ENCODE peak calls at places on chromosomes 16 and 17, in five cellular contexts. Y, K, J, S and T are unnamed samples.

GRCh38 chr17:80063815-80064585 is 27.6 kb downstream of the CCDC40 start:
- DNase-seq in K (peak; percentile 84), J (peak; percentile 47), S (no peak), Y (no peak), T (peak; percentile 58)

GRCh38 chr17:10270258-10270657 is 71.9 kb upstream of the GAS7 start:
- DNase-seq in S (no peak), J (no peak), K (no peak), Y (no peak), T (no peak)

GRCh38 chr17:74514632-74515035 is 16.6 kb downstream of the CD300LB start:
- DNase-seq in J (no peak), Y (no peak), S (no peak), K (no peak), T (peak; percentile 12)

GRCh38 chr17:50619489-50619888 is 15.2 kb upstream of the ABCC3 start:
- DNase-seq in S (no peak), K (no peak), Y (no peak), J (no peak), T (no peak)

GRCh38 chr17:2075336-2076056 is 20.6 kb downstream of the HIC1 start:
- DNase-seq in J (no peak), S (peak; percentile 78), K (peak; percentile 66), Y (no peak), T (no peak)

GRCh38 chr17:9409430-9409829 is 166.2 kb downstream of the STX8 start:
- DNase-seq in J (no peak), Y (no peak), S (peak; percentile 52), K (no peak), T (peak; percentile 26)

GRCh38 chr17:14471052-14471451 is 170.2 kb downstream of the HS3ST3B1 start:
- DNase-seq in S (no peak), K (no peak), Y (no peak), J (peak; percentile 12), T (peak; percentile 83)

GRCh38 chr16:48479955-48480354 is 94.7 kb upstream of the SIAH1 start:
- DNase-seq in K (no peak), Y (no peak), J (no peak), S (no peak), T (no peak)

GRCh38 chr16:389317-389716 is 7.5 kb upstream of the PGAP6 start:
- DNase-seq in S (no peak), Y (no peak), J (no peak), K (no peak), T (no peak)

GRCh38 chr17:46003907-46004748 is 5.1 kb downstream of the STH start:
- DNase-seq in K (peak; percentile 67), Y (peak; percentile 79), S (peak; percentile 83), J (peak; percentile 69), T (peak; percentile 16)

GRCh38 chr17:75319818-75320691 is 30.8 kb upstream of the SLC25A19 start:
- DNase-seq in J (no peak), K (no peak), Y (no peak), S (no peak), T (peak; percentile 70)

GRCh38 chr16:78794581-78795300 is 695.3 kb downstream of the WWOX start:
- DNase-seq in Y (no peak), S (no peak), J (no peak), K (no peak), T (no peak)

GRCh38 chr17:77962349-77962748 is 3.8 kb downstream of the TNRC6C start:
- DNase-seq in K (no peak), S (no peak), J (no peak), Y (no peak), T (no peak)

GRCh38 chr17:61002316-61002736 is 324.7 kb downstream of the BCAS3 start:
- DNase-seq in J (no peak), Y (peak; percentile 47), S (peak; percentile 55), K (no peak), T (peak; percentile 63)

GRCh38 chr17:50601789-50602375 is 32.8 kb upstream of the ABCC3 start:
- DNase-seq in Y (no peak), J (no peak), S (peak; percentile 89), K (no peak), T (no peak)

GRCh38 chr17:65564793-65565192 is 3.3 kb upstream of the AXIN2 start:
- DNase-seq in S (peak; percentile 76), K (no peak), Y (no peak), J (no peak), T (peak; percentile 42)

DNA sequence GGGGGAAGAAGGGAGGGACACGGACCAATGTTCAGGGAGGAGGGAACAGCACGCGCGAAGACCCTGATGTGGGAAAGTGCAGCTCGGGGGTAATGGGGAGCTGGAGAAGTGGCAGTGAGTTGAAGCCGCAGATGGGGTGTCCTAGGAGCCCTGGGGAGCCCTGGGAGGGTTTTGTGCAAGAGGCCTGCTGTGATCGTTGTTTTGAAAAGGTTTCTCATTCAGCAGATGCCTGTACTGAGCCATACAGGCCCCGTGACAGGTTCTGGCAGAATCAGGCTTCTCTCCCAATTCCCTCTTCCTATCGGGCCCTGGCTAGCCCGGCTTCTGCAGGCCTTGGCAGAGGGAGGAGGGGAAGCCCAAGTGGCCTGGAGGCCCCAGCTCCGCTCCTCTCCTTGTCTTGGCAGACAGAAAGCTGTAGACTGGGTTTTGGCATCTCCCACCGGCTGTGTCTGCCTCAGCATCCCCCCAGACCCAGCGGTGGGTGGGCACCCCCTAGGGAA is 38.4 kb upstream of the EMP2 start:
- DNase-seq in Y (no peak), K (no peak), J (no peak), S (no peak), T (no peak)
- H3K4me3 ChIP-seq in Y (no peak overlapping the region), K (no peak overlapping the region), J (no peak overlapping the region), S (no peak overlapping the region), T (no peak overlapping the region)

DNA sequence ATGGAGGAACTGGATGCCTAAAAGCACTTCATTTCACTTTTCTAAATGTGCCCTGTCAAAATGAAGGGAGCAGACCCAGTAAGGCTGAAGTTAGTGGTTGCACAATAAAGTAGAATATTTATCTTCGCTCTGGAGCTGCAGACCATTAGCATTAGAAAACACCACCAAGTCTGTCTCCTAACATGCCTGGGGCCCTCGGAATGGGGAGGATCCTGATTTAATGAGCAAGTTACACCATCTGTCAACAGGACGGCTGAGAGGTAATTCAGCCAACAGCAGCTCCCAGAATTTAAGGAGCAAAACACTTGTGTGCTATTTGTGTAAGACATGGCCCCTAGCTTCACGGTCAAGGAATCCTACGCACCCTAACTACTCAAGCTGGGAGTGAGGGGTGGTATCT is 22.3 kb downstream of the CA10 start:
- DNase-seq in S (no peak), K (no peak), Y (no peak), J (no peak), T (no peak)
- TF ChIP-seq CTCF in S (no peak), K (no peak), Y (no peak), J (no peak), T (no peak)

GRCh38 chr17:76702941-76703637 is 7.7 kb downstream of the MXRA7 start:
- DNase-seq in Y (no peak), S (no peak), K (no peak), J (no peak), T (no peak)

GRCh38 chr17:76700290-76700626 is 10.5 kb downstream of the MXRA7 start:
- DNase-seq in J (no peak), Y (no peak), S (no peak), K (no peak), T (no peak)

GRCh38 chr17:76697702-76698465 is 12.9 kb downstream of the MXRA7 start:
- DNase-seq in S (peak; percentile 86), K (no peak), Y (no peak), J (no peak), T (peak; percentile 54)

GRCh38 chr17:76701471-76701967 is 9.2 kb downstream of the MXRA7 start:
- DNase-seq in Y (no peak), J (no peak), S (no peak), K (no peak), T (no peak)

GRCh38 chr17:76700627-76701470 is 9.9 kb downstream of the MXRA7 start:
- DNase-seq in J (no peak), Y (no peak), S (peak; percentile 85), K (peak; percentile 87), T (peak; percentile 81)
- H3K4me3 ChIP-seq in J (no peak overlapping the region), Y (no peak overlapping the region), S (peak overlapping the region; percentile 50), K (peak overlapping the region; percentile 66), T (peak overlapping the region; percentile 11)

GRCh38 chr16:12276631-12277030 is 300.1 kb downstream of the SNX29 start:
- DNase-seq in S (no peak), Y (no peak), J (no peak), K (no peak), T (peak; percentile 64)
- TF ChIP-seq CTCF in S (no peak), Y (no peak), J (no peak), K (no peak), T (no peak)

DNA sequence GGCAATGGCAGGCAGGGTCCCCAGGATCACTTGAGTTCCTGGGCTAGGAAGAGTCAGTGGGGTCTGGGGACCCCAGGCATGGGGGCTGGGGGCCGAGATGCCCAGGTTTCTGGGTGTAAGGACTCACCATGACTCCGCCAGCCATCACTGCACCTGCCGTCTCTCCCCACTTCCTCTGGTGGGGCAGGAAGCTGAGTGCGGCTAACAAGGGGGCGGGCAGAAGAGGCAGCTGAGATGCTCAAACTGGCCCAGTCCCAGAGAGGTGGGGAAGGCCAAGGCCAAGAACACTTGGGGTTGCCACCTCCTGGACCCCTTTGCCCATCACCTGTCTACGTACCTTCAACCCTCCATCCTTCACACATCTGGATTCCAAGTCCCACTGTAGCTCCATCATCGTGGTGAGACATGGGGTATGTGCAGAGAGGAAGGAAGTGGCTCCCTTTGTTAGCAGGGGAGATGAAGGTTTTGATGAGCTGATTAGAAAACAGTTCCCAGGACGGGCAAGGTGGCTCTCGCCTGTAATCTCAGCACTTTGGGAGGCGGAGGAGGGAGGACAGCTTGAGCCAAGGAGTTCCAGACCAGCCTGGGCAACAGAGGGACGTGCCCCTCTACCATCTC is at the start of gene SEPTIN1:
- DNase-seq in S (no peak), J (peak; percentile 58), K (no peak), Y (no peak), T (no peak)
- H3K4me3 ChIP-seq in S (no peak within 1 kb of the TSS), J (no peak within 1 kb of the TSS), K (no peak within 1 kb of the TSS), Y (no peak within 1 kb of the TSS), T (no peak within 1 kb of the TSS)

DNA sequence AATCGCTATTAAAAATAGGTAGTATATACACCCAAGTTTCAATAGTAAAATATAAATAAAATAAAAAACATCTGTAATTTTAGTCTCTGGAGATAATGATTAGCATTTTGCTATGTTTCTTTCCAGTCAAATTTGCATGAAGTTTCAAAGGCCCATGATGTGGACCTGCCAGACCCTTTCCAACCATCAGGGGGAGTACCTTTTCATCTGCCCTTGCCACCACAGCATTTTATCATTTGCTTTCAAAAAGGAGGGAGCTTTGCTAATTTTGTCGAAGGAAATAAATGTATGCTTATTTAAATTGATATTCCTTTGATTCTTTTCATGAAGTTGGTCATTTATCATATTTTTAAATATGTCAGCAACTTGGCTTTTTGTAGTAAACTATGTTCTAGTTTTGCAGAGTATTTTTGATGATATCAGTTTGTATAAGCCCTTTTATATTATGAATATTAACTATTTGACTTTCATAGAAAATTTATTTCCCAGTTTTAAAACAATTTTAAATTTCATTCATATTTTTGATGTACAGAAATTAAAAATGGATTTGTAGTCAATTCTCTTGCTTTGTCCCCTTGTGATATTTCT is 115.2 kb upstream of the NETO2 start:
- DNase-seq in Y (no peak), J (peak; percentile 18), S (peak; percentile 42), K (no peak), T (peak; percentile 13)
- TF ChIP-seq CTCF in Y (peak; percentile 47), J (peak; percentile 15), S (peak; percentile 73), K (peak; percentile 58), T (peak; percentile 86)

GRCh38 chr16:85735225-85735722 is 15.6 kb downstream of the C16orf74 start:
- DNase-seq in S (no peak), Y (no peak), K (no peak), J (peak; percentile 51), T (no peak)
- H3K4me3 ChIP-seq in S (no peak overlapping the region), Y (no peak overlapping the region), K (no peak overlapping the region), J (no peak overlapping the region), T (no peak overlapping the region)

GRCh38 chr16:12095275-12096161 is 119.0 kb downstream of the SNX29 start:
- DNase-seq in Y (peak; percentile 8), K (peak; percentile 79), S (peak; percentile 76), J (peak; percentile 78), T (peak; percentile 66)
- TF ChIP-seq CTCF in Y (peak; percentile 65), K (peak; percentile 93), S (peak; percentile 97), J (peak; percentile 73), T (peak; percentile 86)

GRCh38 chr17:4509402-4509801 is 10.7 kb downstream of the SPNS2 start:
- DNase-seq in Y (no peak), J (no peak), K (no peak), S (no peak), T (peak; percentile 15)
- H3K4me3 ChIP-seq in Y (no peak overlapping the region), J (no peak overlapping the region), K (no peak overlapping the region), S (no peak overlapping the region), T (no peak overlapping the region)